ENCODE peak calls at places on chromosomes 5 and 9, in six cellular contexts. One of them, this sample, is unnamed.

GRCh38 chr5:74589204-74590056 is 51.1 kb downstream of the ENC1 start:
- DNase-seq in NB4: no peak
- DNase-seq in astrocyte: no peak
- DNase-seq in left ventricle myocardium inferior: no peak
- DNase-seq in hepatocyte: no peak
- DNase-seq in HepG2: no peak
- DNase-seq in this sample: peak; percentile 17

GRCh38 chr5:65874241-65874640 is 52.1 kb upstream of the ERBIN start:
- DNase-seq in NB4: no peak
- DNase-seq in hepatocyte: no peak
- DNase-seq in left ventricle myocardium inferior: no peak
- DNase-seq in HepG2: no peak
- DNase-seq in astrocyte: peak; percentile 65
- DNase-seq in this sample: no peak

GRCh38 chr5:172835246-172836030 is 1.4 kb downstream of the ERGIC1 start:
- DNase-seq in NB4: no peak
- DNase-seq in HepG2: no peak
- DNase-seq in left ventricle myocardium inferior: no peak
- DNase-seq in astrocyte: no peak
- DNase-seq in hepatocyte: no peak
- DNase-seq in this sample: no peak

GRCh38 chr5:10454591-10455272 is 13.1 kb downstream of the ROPN1L start:
- DNase-seq in HepG2: no peak
- DNase-seq in hepatocyte: no peak
- DNase-seq in NB4: no peak
- DNase-seq in astrocyte: peak; percentile 67
- DNase-seq in left ventricle myocardium inferior: no peak
- DNase-seq in this sample: no peak

GRCh38 chr5:149284501-149284900 is 12.8 kb downstream of the AFAP1L1 start:
- DNase-seq in left ventricle myocardium inferior: no peak
- DNase-seq in astrocyte: no peak
- DNase-seq in HepG2: no peak
- DNase-seq in hepatocyte: peak; percentile 62
- DNase-seq in NB4: peak; percentile 14
- DNase-seq in this sample: no peak

GRCh38 chr5:37723147-37723961 is 116.5 kb downstream of the GDNF start:
- DNase-seq in astrocyte: peak; percentile 63
- DNase-seq in HepG2: no peak
- DNase-seq in left ventricle myocardium inferior: no peak
- DNase-seq in NB4: peak; percentile 54
- DNase-seq in hepatocyte: no peak
- DNase-seq in this sample: no peak

GRCh38 chr5:32538031-32538547 is 47.3 kb upstream of the SUB1 start:
- DNase-seq in astrocyte: no peak
- DNase-seq in hepatocyte: no peak
- DNase-seq in HepG2: no peak
- DNase-seq in NB4: peak; percentile 56
- DNase-seq in left ventricle myocardium inferior: peak; percentile 62
- DNase-seq in this sample: no peak

GRCh38 chr5:35003018-35003957 is 44.5 kb downstream of the AGXT2 start:
- DNase-seq in hepatocyte: peak; percentile 69
- DNase-seq in HepG2: peak; percentile 43
- DNase-seq in left ventricle myocardium inferior: no peak
- DNase-seq in NB4: peak; percentile 66
- DNase-seq in astrocyte: no peak
- DNase-seq in this sample: peak; percentile 63

GRCh38 chr9:35114113-35114847 is 1.4 kb downstream of the ATOSB start:
- DNase-seq in hepatocyte: peak; percentile 94
- DNase-seq in NB4: peak; percentile 99
- DNase-seq in astrocyte: peak; percentile 96
- DNase-seq in left ventricle myocardium inferior: peak; percentile 84
- DNase-seq in HepG2: peak; percentile 31
- DNase-seq in this sample: peak; percentile 80

GRCh38 chr5:111461261-111461671 is 51.1 kb downstream of the STARD4 start:
- DNase-seq in HepG2: no peak
- DNase-seq in hepatocyte: peak; percentile 62
- DNase-seq in astrocyte: no peak
- DNase-seq in NB4: no peak
- DNase-seq in left ventricle myocardium inferior: no peak
- DNase-seq in this sample: peak; percentile 5

GRCh38 chr9:4965174-4965821 is 19.8 kb upstream of the JAK2 start:
- DNase-seq in left ventricle myocardium inferior: no peak
- DNase-seq in astrocyte: no peak
- DNase-seq in HepG2: no peak
- DNase-seq in hepatocyte: no peak
- DNase-seq in NB4: no peak
- DNase-seq in this sample: no peak

GRCh38 chr5:61467766-61468482 is 135.9 kb downstream of the ZSWIM6 start:
- DNase-seq in left ventricle myocardium inferior: no peak
- DNase-seq in NB4: no peak
- DNase-seq in hepatocyte: no peak
- DNase-seq in astrocyte: peak; percentile 85
- DNase-seq in HepG2: no peak
- DNase-seq in this sample: no peak

GRCh38 chr9:72856985-72857631 is 95.7 kb downstream of the ALDH1A1 start:
- DNase-seq in hepatocyte: peak; percentile 74
- DNase-seq in astrocyte: peak; percentile 33
- DNase-seq in left ventricle myocardium inferior: no peak
- DNase-seq in HepG2: peak; percentile 65
- DNase-seq in NB4: peak; percentile 47
- DNase-seq in this sample: peak; percentile 74

GRCh38 chr5:149730620-149731331 is 666 bp downstream of the PPARGC1B start:
- DNase-seq in HepG2: no peak
- DNase-seq in left ventricle myocardium inferior: peak; percentile 65
- DNase-seq in astrocyte: peak; percentile 8
- DNase-seq in hepatocyte: peak; percentile 58
- DNase-seq in NB4: peak; percentile 90
- DNase-seq in this sample: peak; percentile 63

GRCh38 chr5:10607666-10608442 is 44.0 kb downstream of the ANKRD33B start:
- DNase-seq in left ventricle myocardium inferior: peak; percentile 45
- DNase-seq in NB4: peak; percentile 93
- DNase-seq in astrocyte: peak; percentile 51
- DNase-seq in hepatocyte: peak; percentile 61
- DNase-seq in HepG2: no peak
- DNase-seq in this sample: no peak

GRCh38 chr5:90962481-90962880 is 403.9 kb downstream of the ADGRV1 start:
- DNase-seq in HepG2: no peak
- DNase-seq in hepatocyte: no peak
- DNase-seq in NB4: no peak
- DNase-seq in astrocyte: no peak
- DNase-seq in left ventricle myocardium inferior: no peak
- DNase-seq in this sample: no peak

GRCh38 chr5:95686661-95687060 is 3.9 kb upstream of the SPATA9 start:
- DNase-seq in hepatocyte: no peak
- DNase-seq in NB4: no peak
- DNase-seq in left ventricle myocardium inferior: no peak
- DNase-seq in astrocyte: peak; percentile 22
- DNase-seq in HepG2: no peak
- DNase-seq in this sample: no peak

GRCh38 chr5:88787856-88788255 is 95.1 kb downstream of the MEF2C start:
- DNase-seq in hepatocyte: no peak
- DNase-seq in HepG2: no peak
- DNase-seq in left ventricle myocardium inferior: no peak
- DNase-seq in NB4: no peak
- DNase-seq in astrocyte: peak; percentile 47
- DNase-seq in this sample: no peak

GRCh38 chr5:133236541-133236951 is 184.7 kb downstream of the HSPA4 start:
- DNase-seq in NB4: no peak
- DNase-seq in hepatocyte: no peak
- DNase-seq in astrocyte: no peak
- DNase-seq in left ventricle myocardium inferior: no peak
- DNase-seq in HepG2: no peak
- DNase-seq in this sample: no peak

GRCh38 chr9:116594552-116594951 is 92.6 kb upstream of the TRIM32 start:
- DNase-seq in astrocyte: peak; percentile 77
- DNase-seq in hepatocyte: no peak
- DNase-seq in NB4: no peak
- DNase-seq in HepG2: no peak
- DNase-seq in left ventricle myocardium inferior: no peak
- DNase-seq in this sample: no peak

GRCh38 chr9:81671880-81672280 is 17.5 kb downstream of the TLE1 start:
- DNase-seq in astrocyte: peak; percentile 87
- DNase-seq in left ventricle myocardium inferior: peak; percentile 87
- DNase-seq in HepG2: no peak
- DNase-seq in NB4: no peak
- DNase-seq in hepatocyte: peak; percentile 28
- DNase-seq in this sample: no peak

GRCh38 chr9:7879551-7880245 is 80.1 kb upstream of the DMAC1 start:
- DNase-seq in astrocyte: no peak
- DNase-seq in NB4: peak; percentile 70
- DNase-seq in HepG2: no peak
- DNase-seq in left ventricle myocardium inferior: no peak
- DNase-seq in hepatocyte: no peak
- DNase-seq in this sample: no peak

GRCh38 chr5:137220523-137220927 is 278.6 kb downstream of the SPOCK1 start:
- DNase-seq in astrocyte: peak; percentile 85
- DNase-seq in left ventricle myocardium inferior: no peak
- DNase-seq in NB4: peak; percentile 58
- DNase-seq in hepatocyte: peak; percentile 81
- DNase-seq in HepG2: peak; percentile 76
- DNase-seq in this sample: peak; percentile 36

GRCh38 chr9:114388764-114389375 is 1.1 kb upstream of the AKNA start:
- DNase-seq in NB4: no peak
- DNase-seq in hepatocyte: no peak
- DNase-seq in left ventricle myocardium inferior: no peak
- DNase-seq in HepG2: no peak
- DNase-seq in astrocyte: no peak
- DNase-seq in this sample: no peak

GRCh38 chr5:42703238-42703637 is 53.4 kb upstream of the CCDC152 start:
- DNase-seq in hepatocyte: no peak
- DNase-seq in astrocyte: no peak
- DNase-seq in left ventricle myocardium inferior: no peak
- DNase-seq in HepG2: no peak
- DNase-seq in NB4: no peak
- DNase-seq in this sample: no peak

DNA sequence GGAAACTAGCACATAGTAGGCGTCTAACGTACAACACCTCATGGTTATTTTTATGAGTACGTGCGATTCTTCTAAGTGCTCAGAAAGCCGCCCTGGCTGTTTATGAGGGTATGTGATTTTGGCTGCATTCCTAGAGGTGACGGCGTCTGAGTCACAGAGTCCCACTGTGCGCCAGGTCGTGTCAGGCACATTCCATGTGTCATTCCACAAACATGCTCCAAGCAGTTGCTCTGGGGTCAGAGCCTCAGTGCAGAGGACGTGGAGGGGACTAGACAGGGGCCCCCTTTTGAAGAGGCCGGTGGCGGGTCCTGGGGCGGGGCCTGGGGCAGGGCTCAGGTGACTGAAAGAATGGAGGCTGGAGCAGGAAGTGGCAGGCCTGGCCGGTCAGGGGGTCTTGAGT is 51.9 kb downstream of the NEK6 start:
- DNase-seq in HepG2: peak; percentile 39
- DNase-seq in astrocyte: peak; percentile 97
- DNase-seq in NB4: no peak
- DNase-seq in hepatocyte: peak; percentile 40
- DNase-seq in left ventricle myocardium inferior: no peak
- DNase-seq in this sample: no peak
- H3K4me3 ChIP-seq in HepG2: no peak overlapping the region
- H3K4me3 ChIP-seq in astrocyte: peak overlapping the region; percentile 24
- H3K4me3 ChIP-seq in NB4: no peak overlapping the region
- H3K4me3 ChIP-seq in hepatocyte: no peak overlapping the region
- H3K4me3 ChIP-seq in left ventricle myocardium inferior: no peak overlapping the region
- H3K4me3 ChIP-seq in this sample: no peak overlapping the region

GRCh38 chr9:133188843-133189180 is 20.2 kb downstream of the OBP2B start:
- DNase-seq in HepG2: no peak
- DNase-seq in astrocyte: no peak
- DNase-seq in left ventricle myocardium inferior: no peak
- DNase-seq in NB4: peak; percentile 42
- DNase-seq in hepatocyte: no peak
- DNase-seq in this sample: no peak

GRCh38 chr9:133191989-133192388 is 17.1 kb downstream of the OBP2B start:
- DNase-seq in hepatocyte: no peak
- DNase-seq in astrocyte: no peak
- DNase-seq in NB4: no peak
- DNase-seq in HepG2: no peak
- DNase-seq in left ventricle myocardium inferior: no peak
- DNase-seq in this sample: no peak

GRCh38 chr9:133187561-133188005 is 21.5 kb downstream of the OBP2B start:
- DNase-seq in HepG2: no peak
- DNase-seq in astrocyte: no peak
- DNase-seq in NB4: no peak
- DNase-seq in hepatocyte: no peak
- DNase-seq in left ventricle myocardium inferior: no peak
- DNase-seq in this sample: no peak

GRCh38 chr9:133188006-133188842 is 20.8 kb downstream of the OBP2B start:
- DNase-seq in hepatocyte: peak; percentile 69
- DNase-seq in left ventricle myocardium inferior: no peak
- DNase-seq in HepG2: peak; percentile 42
- DNase-seq in NB4: peak; percentile 52
- DNase-seq in astrocyte: no peak
- DNase-seq in this sample: peak; percentile 62

GRCh38 chr9:133189826-133190225 is 19.2 kb downstream of the OBP2B start:
- DNase-seq in NB4: no peak
- DNase-seq in astrocyte: no peak
- DNase-seq in left ventricle myocardium inferior: no peak
- DNase-seq in HepG2: no peak
- DNase-seq in hepatocyte: no peak
- DNase-seq in this sample: no peak
- H3K4me3 ChIP-seq in NB4: no peak overlapping the region
- H3K4me3 ChIP-seq in astrocyte: no peak overlapping the region
- H3K4me3 ChIP-seq in left ventricle myocardium inferior: no peak overlapping the region
- H3K4me3 ChIP-seq in HepG2: no peak overlapping the region
- H3K4me3 ChIP-seq in hepatocyte: no peak overlapping the region
- H3K4me3 ChIP-seq in this sample: no peak overlapping the region

GRCh38 chr9:127873886-127874285 is 3.6 kb downstream of the AK1 start:
- DNase-seq in astrocyte: no peak
- DNase-seq in left ventricle myocardium inferior: peak; percentile 85
- DNase-seq in NB4: no peak
- DNase-seq in HepG2: no peak
- DNase-seq in hepatocyte: no peak
- DNase-seq in this sample: no peak
- H3K4me3 ChIP-seq in astrocyte: no peak overlapping the region
- H3K4me3 ChIP-seq in left ventricle myocardium inferior: peak overlapping the region; percentile 77
- H3K4me3 ChIP-seq in NB4: no peak overlapping the region
- H3K4me3 ChIP-seq in HepG2: no peak overlapping the region
- H3K4me3 ChIP-seq in hepatocyte: no peak overlapping the region
- H3K4me3 ChIP-seq in this sample: no peak overlapping the region

DNA sequence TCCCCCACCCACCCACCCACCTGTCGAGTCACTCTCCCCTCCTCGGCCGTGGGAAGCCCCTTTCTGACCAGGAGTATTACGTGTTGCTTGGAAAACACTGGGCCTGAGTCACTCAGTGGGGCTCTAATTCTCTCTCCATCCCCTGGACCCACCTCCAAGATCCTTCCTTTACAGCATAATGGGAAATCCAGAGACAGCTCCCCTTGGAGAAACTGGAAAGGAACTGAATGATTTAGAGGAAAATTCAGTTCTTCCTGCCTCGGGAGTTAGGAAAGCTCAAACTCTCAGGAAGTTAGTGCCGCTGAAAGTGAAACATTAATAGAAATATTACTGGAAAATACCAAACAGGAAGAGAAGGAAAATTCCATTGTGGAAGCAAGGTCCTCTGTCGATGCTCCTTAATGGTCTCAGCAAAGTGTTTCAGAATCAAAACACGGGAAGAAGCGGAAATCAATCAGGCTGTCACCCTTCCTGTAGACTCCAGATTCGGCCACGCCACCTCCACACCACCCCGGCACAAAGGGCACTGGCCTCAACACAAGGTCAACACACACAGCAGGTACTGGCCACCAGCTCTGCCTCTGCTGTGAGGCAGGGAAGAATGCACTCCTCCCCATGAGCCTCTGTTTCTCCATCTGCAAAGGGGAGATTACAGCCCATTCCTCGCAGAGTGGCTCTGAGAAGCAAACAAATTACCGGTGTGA is 9.6 kb downstream of the SHB start:
- DNase-seq in astrocyte: peak; percentile 72
- DNase-seq in HepG2: peak; percentile 71
- DNase-seq in NB4: no peak
- DNase-seq in hepatocyte: no peak
- DNase-seq in left ventricle myocardium inferior: peak; percentile 28
- DNase-seq in this sample: no peak
- H3K4me3 ChIP-seq in astrocyte: no peak overlapping the region
- H3K4me3 ChIP-seq in HepG2: peak overlapping the region; percentile 1
- H3K4me3 ChIP-seq in NB4: no peak overlapping the region
- H3K4me3 ChIP-seq in hepatocyte: no peak overlapping the region
- H3K4me3 ChIP-seq in left ventricle myocardium inferior: peak overlapping the region; percentile 15
- H3K4me3 ChIP-seq in this sample: no peak overlapping the region

This sample was measured in small intestine.